ENCODE peak calls at places on chromosome 21, in four cellular contexts. U is psoas muscle; C is effector memory CD4-positive, alpha-beta T cell; T is ovary. B is an unnamed sample.

GRCh38 chr21:42799516-42799915 is 79.8 kb downstream of the WDR4 start:
- DNase-seq in T (no peak), C (no peak), U (no peak), B (no peak)

GRCh38 chr21:19992540-19992939 is 1005.7 kb upstream of the NCAM2 start:
- DNase-seq in U (no peak), T (no peak), C (no peak), B (no peak)

GRCh38 chr21:38223893-38224540 is 32.8 kb upstream of the KCNJ15 start:
- DNase-seq in C (no peak), U (no peak), T (no peak), B (no peak)

GRCh38 chr21:14962217-14962616 is 102.6 kb downstream of the NRIP1 start:
- DNase-seq in T (no peak), C (no peak), U (no peak), B (no peak)

GRCh38 chr21:31862078-31862477 is 10.7 kb upstream of the HUNK start:
- DNase-seq in U (no peak), T (no peak), C (no peak), B (no peak)

GRCh38 chr21:34977333-34977732 is 71.8 kb downstream of the RUNX1 start:
- DNase-seq in T (no peak), C (no peak), U (no peak), B (no peak)

GRCh38 chr21:42405064-42406059 is 1.7 kb downstream of the UBASH3A start:
- DNase-seq in U (no peak), T (no peak), C (no peak), B (no peak)

GRCh38 chr21:41195311-41195710 is 27.4 kb downstream of the BACE2 start:
- DNase-seq in T (no peak), C (no peak), U (no peak), B (no peak)

GRCh38 chr21:42456457-42456856 is 39.6 kb downstream of the RSPH1 start:
- DNase-seq in C (no peak), T (no peak), U (no peak), B (no peak)

GRCh38 chr21:17446737-17447136 is 66.1 kb upstream of the CXADR start:
- DNase-seq in C (no peak), U (no peak), T (no peak), B (no peak)

GRCh38 chr21:27649323-27649722 is 682.4 kb upstream of the ADAMTS5 start:
- DNase-seq in U (no peak), C (no peak), T (no peak), B (no peak)

GRCh38 chr21:44093761-44094160 is 13.4 kb upstream of the PWP2 start:
- DNase-seq in U (no peak), C (no peak), T (no peak), B (no peak)

GRCh38 chr21:25955646-25956045 is 214.9 kb downstream of the APP start:
- DNase-seq in C (no peak), T (no peak), U (no peak), B (no peak)
- H3K27ac ChIP-seq in C (no peak), T (no peak), U (no peak), B (no peak)

GRCh38 chr21:36388076-36388475 is 2.9 kb downstream of the CHAF1B start:
- DNase-seq in C (no peak), T (no peak), U (no peak), B (no peak)

GRCh38 chr21:36384885-36385232 is 333 bp upstream of the CHAF1B start:
- DNase-seq in T (no peak), U (no peak), C (no peak), B (no peak)

GRCh38 chr21:36388835-36389234 is 3.6 kb downstream of the CHAF1B start:
- DNase-seq in U (no peak), T (no peak), C (no peak), B (no peak)

GRCh38 chr21:36385233-36385908 is at the start of gene CHAF1B:
- DNase-seq in C (peak), U (peak), T (peak), B (peak)

DNA sequence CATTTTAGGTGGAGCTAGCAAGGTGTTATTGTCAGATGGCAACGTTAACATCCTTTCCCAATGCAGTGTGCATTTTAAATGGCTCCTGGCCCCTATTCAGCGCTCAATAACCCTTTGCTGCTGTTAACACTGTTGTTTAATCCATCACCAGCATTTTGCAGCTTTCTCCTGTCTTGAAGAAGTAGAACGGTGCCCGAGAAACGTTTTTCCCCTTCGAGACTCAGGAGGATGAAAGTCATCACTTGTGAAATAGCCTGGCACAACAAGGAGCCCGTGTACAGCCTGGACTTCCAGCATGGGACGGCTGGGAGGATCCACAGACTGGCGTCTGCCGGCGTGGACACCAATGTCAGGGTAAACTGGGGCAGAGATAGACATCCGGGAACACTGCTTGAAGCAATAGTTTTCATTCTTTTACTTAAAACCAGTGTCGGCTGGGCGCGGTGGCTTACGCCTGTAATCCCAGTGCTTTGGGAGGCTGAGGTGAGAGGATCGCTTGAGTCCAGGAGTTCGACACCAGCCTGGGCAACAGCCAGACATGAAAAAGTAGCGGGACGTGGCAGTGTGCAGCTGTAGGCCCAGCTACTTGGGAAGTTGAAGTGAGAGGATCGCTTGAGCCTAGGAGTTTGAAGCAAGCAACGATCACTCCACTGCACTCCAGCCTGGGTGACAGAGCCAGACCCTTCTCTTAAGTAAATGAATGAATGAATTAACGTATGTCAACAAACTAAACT is 884 bp downstream of the CHAF1B start:
- DNase-seq in U (no peak), T (no peak), C (no peak), B (no peak)
- H3K27ac ChIP-seq in U (peak), T (peak), C (peak), B (peak)

GRCh38 chr21:45156459-45156858 is 82.1 kb downstream of the ADARB1 start:
- DNase-seq in U (no peak), C (no peak), T (no peak), B (no peak)

GRCh38 chr21:45154511-45155508 is 80.4 kb downstream of the ADARB1 start:
- DNase-seq in C (peak), U (no peak), T (no peak), B (no peak)

GRCh38 chr21:45155910-45156309 is 81.5 kb downstream of the ADARB1 start:
- DNase-seq in T (no peak), C (no peak), U (no peak), B (no peak)

GRCh38 chr21:45158491-45159423 is 84.4 kb downstream of the ADARB1 start:
- DNase-seq in T (no peak), U (no peak), C (no peak), B (no peak)

GRCh38 chr21:45157932-45158331 is 83.6 kb downstream of the ADARB1 start:
- DNase-seq in U (no peak), T (no peak), C (no peak), B (no peak)
- H3K27ac ChIP-seq in U (no peak), T (no peak), C (no peak), B (no peak)

GRCh38 chr21:28944296-28944695 is 48.4 kb downstream of the LTN1 start:
- DNase-seq in C (no peak), U (no peak), T (no peak), B (no peak)
- H3K27ac ChIP-seq in C (no peak), U (no peak), T (no peak), B (no peak)

B was measured in left ventricle myocardium inferior.